ENCODE peak calls at places on chromosome 12, in four cellular contexts. One of them, this sample, is unnamed.

GRCh38 chr12:109097435-109098141 is at the start of gene UNG:
- DNase-seq in foreskin fibroblast: peak
- DNase-seq in breast epithelium: peak
- DNase-seq in adrenal gland: peak
- DNase-seq in this sample: peak

GRCh38 chr12:45342171-45342570 is 126.3 kb downstream of the ANO6 start:
- DNase-seq in foreskin fibroblast: no peak
- DNase-seq in breast epithelium: no peak
- DNase-seq in adrenal gland: no peak
- DNase-seq in this sample: no peak

GRCh38 chr12:98084950-98085349 is 430.4 kb upstream of the TMPO start:
- DNase-seq in foreskin fibroblast: no peak
- DNase-seq in breast epithelium: no peak
- DNase-seq in adrenal gland: no peak
- DNase-seq in this sample: no peak

GRCh38 chr12:2396448-2396871 is 343.7 kb downstream of the CACNA1C start:
- DNase-seq in foreskin fibroblast: peak
- DNase-seq in breast epithelium: no peak
- DNase-seq in adrenal gland: peak
- DNase-seq in this sample: peak

GRCh38 chr12:63308701-63309100 is 157.7 kb upstream of the AVPR1A start:
- DNase-seq in foreskin fibroblast: peak
- DNase-seq in breast epithelium: no peak
- DNase-seq in adrenal gland: no peak
- DNase-seq in this sample: no peak

GRCh38 chr12:44626883-44627282 is 249.2 kb downstream of the NELL2 start:
- DNase-seq in foreskin fibroblast: no peak
- DNase-seq in breast epithelium: no peak
- DNase-seq in adrenal gland: no peak
- DNase-seq in this sample: no peak

GRCh38 chr12:114152890-114153289 is 186.8 kb upstream of the RBM19 start:
- DNase-seq in foreskin fibroblast: peak
- DNase-seq in breast epithelium: no peak
- DNase-seq in adrenal gland: no peak
- DNase-seq in this sample: no peak

GRCh38 chr12:77116277-77116676 is 50.9 kb upstream of the E2F7 start:
- DNase-seq in foreskin fibroblast: peak
- DNase-seq in breast epithelium: no peak
- DNase-seq in adrenal gland: no peak
- DNase-seq in this sample: peak

GRCh38 chr12:122061253-122061652 is 17.3 kb upstream of the MLXIP start:
- DNase-seq in foreskin fibroblast: no peak
- DNase-seq in breast epithelium: no peak
- DNase-seq in adrenal gland: no peak
- DNase-seq in this sample: no peak

GRCh38 chr12:76738824-76739579 is 24.9 kb upstream of the ZDHHC17 start:
- DNase-seq in foreskin fibroblast: no peak
- DNase-seq in breast epithelium: no peak
- DNase-seq in adrenal gland: no peak
- DNase-seq in this sample: no peak

GRCh38 chr12:65106948-65107347 is 14.2 kb downstream of the WIF1 start:
- DNase-seq in foreskin fibroblast: peak
- DNase-seq in breast epithelium: no peak
- DNase-seq in adrenal gland: no peak
- DNase-seq in this sample: peak

GRCh38 chr12:118058227-118058626 is 2.8 kb downstream of the WSB2 start:
- DNase-seq in foreskin fibroblast: no peak
- DNase-seq in breast epithelium: no peak
- DNase-seq in adrenal gland: no peak
- DNase-seq in this sample: no peak

GRCh38 chr12:118061011-118061875 is at the start of gene WSB2:
- DNase-seq in foreskin fibroblast: peak
- DNase-seq in breast epithelium: peak
- DNase-seq in adrenal gland: peak
- DNase-seq in this sample: peak

GRCh38 chr12:118059645-118060275 is 1.2 kb downstream of the WSB2 start:
- DNase-seq in foreskin fibroblast: no peak
- DNase-seq in breast epithelium: no peak
- DNase-seq in adrenal gland: no peak
- DNase-seq in this sample: peak

GRCh38 chr12:118060301-118061010 is 523 bp downstream of the WSB2 start:
- DNase-seq in foreskin fibroblast: peak
- DNase-seq in breast epithelium: peak
- DNase-seq in adrenal gland: peak
- DNase-seq in this sample: peak

DNA sequence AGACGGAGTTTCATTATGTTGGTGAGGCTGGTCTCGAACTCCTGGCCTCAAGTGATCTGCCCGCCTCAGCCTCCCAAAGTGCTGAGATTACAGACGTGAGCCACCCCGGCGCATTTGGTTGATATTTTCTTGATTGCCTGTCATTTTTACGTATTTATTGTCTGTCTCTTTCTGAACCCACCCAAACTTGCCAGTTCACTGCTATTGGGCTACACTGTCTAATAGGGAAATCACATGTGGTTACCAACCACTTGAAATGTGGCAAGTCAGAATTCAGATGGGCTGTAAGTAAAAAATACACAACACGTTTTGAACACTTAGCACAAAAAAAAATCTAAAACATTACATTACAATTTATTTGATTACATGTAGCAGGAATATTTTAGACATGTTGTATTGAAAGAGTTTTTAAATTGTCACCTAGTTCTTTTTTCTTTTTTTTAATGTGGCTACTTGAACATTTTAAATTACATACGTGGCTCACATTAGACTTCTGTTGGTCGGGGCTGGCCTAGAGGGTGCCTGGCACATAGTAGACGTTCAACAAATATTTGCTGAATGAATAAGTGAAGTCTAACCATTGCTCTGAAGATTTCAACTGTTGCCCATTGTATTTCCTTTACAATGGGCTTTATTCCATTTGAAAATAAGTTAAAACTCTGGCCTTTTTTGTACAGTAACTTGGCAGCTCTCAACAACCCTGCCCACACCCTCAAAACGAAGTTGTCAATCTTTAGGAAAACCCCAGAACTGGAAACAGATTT is 1.9 kb downstream of the WSB2 start:
- DNase-seq in foreskin fibroblast: peak
- DNase-seq in breast epithelium: no peak
- DNase-seq in adrenal gland: no peak
- DNase-seq in this sample: no peak
- H3K4me3 ChIP-seq in foreskin fibroblast: peak
- H3K4me3 ChIP-seq in breast epithelium: no peak
- H3K4me3 ChIP-seq in adrenal gland: no peak
- H3K4me3 ChIP-seq in this sample: peak

DNA sequence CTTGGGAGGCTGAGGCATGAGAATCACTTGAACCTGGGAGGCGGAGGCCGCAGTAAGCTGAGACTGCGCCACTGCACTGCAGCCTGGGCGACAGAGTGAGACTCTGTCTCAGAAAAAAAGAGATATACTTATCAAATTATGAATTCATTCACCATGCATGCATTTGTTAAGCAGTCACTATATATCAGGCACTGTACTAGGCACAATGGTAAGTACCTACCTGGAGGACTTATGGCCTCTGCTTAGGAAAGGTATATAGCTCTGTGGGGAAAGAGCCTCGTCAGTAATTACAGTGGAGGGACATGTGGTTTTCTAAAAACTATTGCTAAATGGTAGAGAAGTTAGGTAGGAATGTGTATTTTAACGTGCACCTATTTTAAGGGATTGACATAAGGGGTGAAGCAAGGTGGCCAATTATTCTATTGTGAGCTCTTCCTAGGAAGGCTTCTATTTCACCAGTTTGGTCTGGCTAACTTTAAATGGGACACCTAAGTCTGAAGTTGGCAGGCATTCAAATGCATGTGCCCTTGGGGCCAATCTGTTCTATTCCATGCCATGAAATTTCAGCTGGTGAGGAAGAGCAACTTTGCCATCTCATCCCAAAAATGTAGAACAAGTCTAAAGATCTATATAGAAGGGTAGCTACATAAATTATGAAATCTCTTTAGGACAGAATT is 15.0 kb downstream of the TCP11L2 start:
- DNase-seq in foreskin fibroblast: peak
- DNase-seq in breast epithelium: peak
- DNase-seq in adrenal gland: peak
- DNase-seq in this sample: no peak
- TF ChIP-seq CTCF in foreskin fibroblast: no peak
- TF ChIP-seq CTCF in breast epithelium: no peak
- TF ChIP-seq CTCF in adrenal gland: no peak
- TF ChIP-seq CTCF in this sample: no peak

DNA sequence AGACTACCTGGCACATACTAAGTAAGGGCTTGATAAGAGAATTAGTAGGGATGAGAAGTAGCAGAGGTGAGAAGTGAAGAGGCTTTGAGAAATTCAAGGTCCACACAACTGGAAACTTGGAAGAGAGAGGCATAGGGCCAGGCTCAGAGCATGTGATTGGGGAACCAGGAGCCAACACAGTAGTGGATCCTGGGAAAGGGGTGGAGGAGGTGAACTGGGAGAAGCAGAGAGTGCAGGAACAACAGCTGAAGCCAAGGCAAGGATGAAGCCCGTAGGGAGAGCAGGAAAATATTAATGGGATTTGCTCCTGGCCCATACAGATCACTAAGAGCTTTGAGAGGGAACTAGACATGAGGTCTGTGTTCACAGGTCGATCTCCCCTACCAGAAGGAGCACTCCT is 1.4 kb upstream of the ITGB7 start:
- DNase-seq in foreskin fibroblast: no peak
- DNase-seq in breast epithelium: no peak
- DNase-seq in adrenal gland: no peak
- DNase-seq in this sample: no peak
- H3K4me3 ChIP-seq in foreskin fibroblast: no peak
- H3K4me3 ChIP-seq in breast epithelium: no peak
- H3K4me3 ChIP-seq in adrenal gland: no peak
- H3K4me3 ChIP-seq in this sample: no peak

GRCh38 chr12:29640589-29641345 is 143.0 kb downstream of the TMTC1 start:
- DNase-seq in foreskin fibroblast: peak
- DNase-seq in breast epithelium: no peak
- DNase-seq in adrenal gland: no peak
- DNase-seq in this sample: peak
- TF ChIP-seq CTCF in foreskin fibroblast: no peak
- TF ChIP-seq CTCF in breast epithelium: no peak
- TF ChIP-seq CTCF in adrenal gland: no peak
- TF ChIP-seq CTCF in this sample: peak

DNA sequence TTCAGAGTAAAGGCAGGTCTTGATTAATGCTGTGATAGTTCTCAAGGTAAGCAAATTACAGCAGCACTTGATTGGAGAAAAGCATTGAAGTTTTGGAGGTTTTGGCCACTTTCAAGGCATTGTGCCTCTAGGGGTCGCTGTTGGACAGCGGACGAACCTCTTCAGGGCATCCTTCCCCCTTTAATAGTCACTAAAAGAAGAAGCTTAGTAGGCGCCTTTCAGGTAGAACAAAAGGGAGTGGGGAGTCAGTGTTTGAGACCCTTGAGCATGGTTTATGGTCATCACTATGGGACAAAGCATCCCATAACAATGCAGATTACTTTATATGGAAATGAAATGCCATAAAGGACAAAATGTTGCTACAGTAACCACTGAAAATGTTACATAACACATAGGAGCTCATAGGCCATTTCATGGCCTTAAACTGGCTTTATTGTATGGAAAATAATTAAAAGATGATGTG is 199.5 kb upstream of the DCN start:
- DNase-seq in foreskin fibroblast: peak
- DNase-seq in breast epithelium: peak
- DNase-seq in adrenal gland: peak
- DNase-seq in this sample: peak
- H3K4me3 ChIP-seq in foreskin fibroblast: peak
- H3K4me3 ChIP-seq in breast epithelium: peak
- H3K4me3 ChIP-seq in adrenal gland: no peak
- H3K4me3 ChIP-seq in this sample: peak

GRCh38 chr12:128258866-128259555 is 8.0 kb upstream of the TMEM132C start:
- DNase-seq in foreskin fibroblast: no peak
- DNase-seq in breast epithelium: no peak
- DNase-seq in adrenal gland: no peak
- DNase-seq in this sample: no peak

GRCh38 chr12:128265566-128265965 is 1.4 kb upstream of the TMEM132C start:
- DNase-seq in foreskin fibroblast: no peak
- DNase-seq in breast epithelium: no peak
- DNase-seq in adrenal gland: no peak
- DNase-seq in this sample: no peak

GRCh38 chr12:128261757-128262156 is 5.2 kb upstream of the TMEM132C start:
- DNase-seq in foreskin fibroblast: no peak
- DNase-seq in breast epithelium: no peak
- DNase-seq in adrenal gland: no peak
- DNase-seq in this sample: no peak

DNA sequence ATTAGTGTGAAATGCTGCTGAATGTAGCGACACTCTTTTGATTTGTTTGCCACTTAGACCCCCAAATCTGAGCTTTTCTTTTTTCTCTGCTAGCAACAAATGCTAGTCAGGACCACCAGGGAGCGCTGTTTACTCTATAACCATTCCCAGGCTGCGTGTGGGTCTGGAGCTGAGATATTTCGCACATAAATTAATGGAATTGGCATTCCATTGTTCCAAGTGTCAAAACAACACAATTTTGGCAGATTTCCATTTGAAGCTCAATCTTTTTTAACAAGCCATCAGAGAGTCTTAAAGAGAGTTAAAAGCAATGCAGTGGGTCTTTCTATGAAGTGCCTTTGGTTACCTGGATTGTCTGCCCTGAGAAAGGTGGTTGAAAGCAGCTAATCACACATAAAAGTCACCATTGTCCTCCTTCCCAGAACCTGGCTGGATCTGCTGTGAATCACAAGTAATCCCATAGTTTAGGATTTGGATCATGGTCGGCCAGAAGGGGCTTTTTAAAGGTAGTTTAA is 7.4 kb upstream of the TMEM132C start:
- DNase-seq in foreskin fibroblast: no peak
- DNase-seq in breast epithelium: no peak
- DNase-seq in adrenal gland: peak
- DNase-seq in this sample: peak
- TF ChIP-seq CTCF in foreskin fibroblast: peak
- TF ChIP-seq CTCF in breast epithelium: peak
- TF ChIP-seq CTCF in adrenal gland: peak
- TF ChIP-seq CTCF in this sample: peak